ENCODE peak calls at places on chromosomes 7 and 10, in seven cellular contexts. X, Z, T, I, E, B and Y are unnamed samples.

GRCh38 chr7:30740417-30741181 is 11.3 kb upstream of the INMT start:
- DNase-seq in X (peak; percentile 45), B (peak; percentile 23), Z (no peak), T (no peak), I (peak; percentile 35), E (peak; percentile 34), Y (peak; percentile 88)

GRCh38 chr7:101696-102376 is 90.5 kb upstream of the FAM20C start:
- DNase-seq in T (no peak), X (no peak), I (peak; percentile 93), Z (no peak), E (peak; percentile 79), B (no peak), Y (no peak)

GRCh38 chr7:109873296-109873695 is 1217.6 kb upstream of the LRRN3 start:
- DNase-seq in B (no peak), X (no peak), Z (no peak), E (no peak), T (no peak), I (no peak), Y (peak; percentile 43)

GRCh38 chr7:121513105-121513504 is 117.0 kb upstream of the FAM3C start:
- DNase-seq in E (no peak), I (peak; percentile 32), X (no peak), Z (no peak), B (no peak), T (no peak), Y (no peak)

GRCh38 chr10:127552446-127552845 is 3.3 kb downstream of the NPS start:
- DNase-seq in B (no peak), I (no peak), Z (no peak), X (peak; percentile 3), E (no peak), T (no peak), Y (no peak)

GRCh38 chr7:66517212-66517909 is 111.3 kb upstream of the KCTD7 start:
- DNase-seq in X (no peak), T (no peak), B (no peak), E (peak; percentile 18), Z (no peak), I (no peak), Y (no peak)

GRCh38 chr7:8391353-8392062 is 41.9 kb upstream of the NXPH1 start:
- DNase-seq in Z (no peak), I (no peak), B (no peak), E (no peak), X (no peak), T (no peak), Y (no peak)

GRCh38 chr7:19621740-19622139 is 87.1 kb downstream of the POLR1F start:
- DNase-seq in Z (no peak), T (no peak), B (no peak), E (no peak), I (peak; percentile 35), X (no peak), Y (no peak)

GRCh38 chr7:158004123-158004490 is 583.5 kb downstream of the PTPRN2 start:
- DNase-seq in I (no peak), T (no peak), B (no peak), Z (no peak), E (no peak), X (no peak), Y (no peak)

GRCh38 chr7:158957921-158958471 is 101.6 kb downstream of the DYNC2I1 start:
- DNase-seq in E (no peak), B (no peak), I (no peak), Z (peak; percentile 85), X (no peak), T (no peak), Y (no peak)

GRCh38 chr10:78977761-78978305 is 90.9 kb upstream of the ZMIZ1 start:
- DNase-seq in I (no peak), E (peak; percentile 86), T (no peak), Z (no peak), B (no peak), X (no peak), Y (no peak)

GRCh38 chr10:125840955-125841354 is 17.6 kb downstream of the BCCIP start:
- DNase-seq in Z (no peak), T (no peak), I (no peak), B (no peak), E (peak; percentile 47), X (no peak), Y (no peak)

GRCh38 chr7:46191776-46192175 is 270.7 kb upstream of the IGFBP3 start:
- DNase-seq in I (no peak), E (peak; percentile 94), B (no peak), T (no peak), Z (no peak), X (no peak), Y (no peak)

GRCh38 chr7:123652406-123652805 is 3.3 kb upstream of the LMOD2 start:
- DNase-seq in T (no peak), I (no peak), E (no peak), Z (no peak), X (no peak), B (no peak), Y (no peak)

GRCh38 chr10:21993360-21994001 is 10.0 kb downstream of the DNAJC1 start:
- DNase-seq in I (peak; percentile 16), B (no peak), Z (no peak), E (no peak), T (no peak), X (no peak), Y (no peak)

GRCh38 chr7:92253251-92253650 is 7.5 kb downstream of the ANKIB1 start:
- DNase-seq in T (peak; percentile 19), X (no peak), E (no peak), I (peak; percentile 9), Z (no peak), B (no peak), Y (no peak)

GRCh38 chr7:41808541-41808940 is 105.7 kb upstream of the INHBA start:
- DNase-seq in B (no peak), I (no peak), T (no peak), Z (no peak), E (no peak), X (no peak), Y (no peak)

GRCh38 chr10:49109669-49110335 is 5.5 kb downstream of the VSTM4 start:
- DNase-seq in E (peak; percentile 9), T (no peak), B (no peak), I (no peak), Z (no peak), X (no peak), Y (no peak)

GRCh38 chr7:159064816-159065130 is 79.9 kb downstream of the VIPR2 start:
- DNase-seq in Z (no peak), X (no peak), I (no peak), B (no peak), E (no peak), T (no peak), Y (peak; percentile 36)

GRCh38 chr10:58453098-58453497 is 59.6 kb upstream of the BICC1 start:
- DNase-seq in Z (no peak), B (no peak), I (no peak), X (no peak), E (no peak), T (no peak), Y (no peak)

GRCh38 chr7:107461938-107462533 is 7.8 kb upstream of the GPR22 start:
- DNase-seq in X (no peak), B (no peak), T (no peak), Z (no peak), E (no peak), I (no peak), Y (no peak)

GRCh38 chr7:103445228-103446020 is 583 bp downstream of the SLC26A5 start:
- DNase-seq in Z (no peak), B (no peak), I (no peak), X (no peak), T (no peak), E (no peak), Y (no peak)

GRCh38 chr10:71728218-71728737 is 8.7 kb upstream of the C10orf105 start:
- DNase-seq in E (no peak), X (no peak), Z (peak; percentile 60), T (no peak), B (no peak), I (no peak), Y (no peak)

GRCh38 chr10:30671011-30671616 is 41.6 kb upstream of the LYZL2 start:
- DNase-seq in I (peak; percentile 71), E (peak; percentile 64), T (no peak), X (peak; percentile 54), B (no peak), Z (no peak), Y (no peak)

GRCh38 chr10:126880926-126881325 is 24.3 kb upstream of the DOCK1 start:
- DNase-seq in X (no peak), E (peak; percentile 59), T (no peak), Z (no peak), I (no peak), B (no peak), Y (no peak)

GRCh38 chr10:53075469-53075868 is 302.9 kb upstream of the MBL2 start:
- DNase-seq in E (no peak), B (no peak), X (no peak), T (no peak), Z (no peak), I (no peak), Y (no peak)

GRCh38 chr7:22856437-22856836 is 33.8 kb upstream of the TOMM7 start:
- DNase-seq in X (no peak), E (peak; percentile 34), B (no peak), I (no peak), Z (no peak), T (no peak), Y (no peak)

GRCh38 chr7:30012757-30013156 is 13.7 kb downstream of the FKBP14 start:
- DNase-seq in Z (no peak), X (no peak), I (no peak), B (no peak), E (no peak), T (no peak), Y (no peak)

GRCh38 chr10:48476279-48476982 is 128.4 kb downstream of the ARHGAP22 start:
- DNase-seq in B (no peak), Z (no peak), X (no peak), T (no peak), E (no peak), I (no peak), Y (no peak)

GRCh38 chr7:4764402-4765007 is 10.9 kb upstream of the AP5Z1 start:
- DNase-seq in Z (no peak), E (no peak), B (no peak), T (no peak), X (no peak), I (no peak), Y (no peak)

GRCh38 chr7:32036557-32036956 is 33.6 kb downstream of the PDE1C start:
- DNase-seq in B (no peak), I (no peak), X (no peak), Z (no peak), E (peak; percentile 78), T (no peak), Y (no peak)

GRCh38 chr7:131745645-131746248 is 189.3 kb upstream of the PODXL start:
- DNase-seq in Z (no peak), I (peak; percentile 6), T (no peak), X (no peak), B (no peak), E (peak; percentile 51), Y (no peak)

GRCh38 chr10:3537518-3537917 is 247.5 kb downstream of the KLF6 start:
- DNase-seq in Z (no peak), E (no peak), T (no peak), B (no peak), I (no peak), X (no peak), Y (no peak)

GRCh38 chr7:47375590-47375989 is 206.3 kb downstream of the TNS3 start:
- DNase-seq in T (no peak), Z (no peak), X (no peak), B (no peak), I (no peak), E (peak; percentile 55), Y (no peak)